ENCODE peak calls at places on chromosome 14, in six cellular contexts. D, R, G, Z, Q and F are unnamed samples.

GRCh38 chr14:103749860-103750259 is 34.2 kb downstream of the ZFYVE21 start:
- DNase-seq in D (no peak), R (no peak), G (no peak), Z (no peak), Q (no peak), F (no peak)

GRCh38 chr14:56131004-56131864 is 13.0 kb downstream of the PELI2 start:
- DNase-seq in D (no peak), R (no peak), G (no peak), Z (no peak), Q (no peak), F (no peak)

GRCh38 chr14:96502621-96503251 is 554 bp downstream of the PAPOLA start:
- DNase-seq in D (peak; percentile 66), R (no peak), G (no peak), Z (peak; percentile 49), Q (peak; percentile 43), F (no peak)

GRCh38 chr14:105328678-105329390 is 14.3 kb downstream of the PACS2 start:
- DNase-seq in D (no peak), R (no peak), G (no peak), Z (no peak), Q (no peak), F (no peak)

GRCh38 chr14:102729825-102730224 is 47.4 kb upstream of the TRAF3 start:
- DNase-seq in D (no peak), R (no peak), G (no peak), Z (no peak), Q (no peak), F (no peak)

GRCh38 chr14:92362781-92363235 is 39.8 kb downstream of the SLC24A4 start:
- DNase-seq in D (peak; percentile 46), R (no peak), G (no peak), Z (peak; percentile 44), Q (no peak), F (no peak)

GRCh38 chr14:64708148-64709004 is 4.2 kb downstream of the PLEKHG3 start:
- DNase-seq in D (no peak), R (no peak), G (no peak), Z (peak; percentile 29), Q (no peak), F (no peak)

GRCh38 chr14:88895116-88895515 is 70.7 kb downstream of the TTC8 start:
- DNase-seq in D (no peak), R (no peak), G (no peak), Z (peak; percentile 27), Q (peak; percentile 63), F (peak; percentile 43)

GRCh38 chr14:89481167-89481566 is 64.1 kb upstream of the FOXN3 start:
- DNase-seq in D (peak; percentile 70), R (no peak), G (no peak), Z (no peak), Q (no peak), F (no peak)

GRCh38 chr14:106094654-106095189 is 568.3 kb downstream of the TMEM121 start:
- DNase-seq in D (no peak), R (no peak), G (peak; percentile 26), Z (no peak), Q (no peak), F (no peak)

GRCh38 chr14:21201732-21202462 is 46.0 kb upstream of the OR5AU1 start:
- DNase-seq in D (no peak), R (no peak), G (no peak), Z (no peak), Q (no peak), F (no peak)

GRCh38 chr14:84273181-84273580 is 1256.8 kb upstream of the FLRT2 start:
- DNase-seq in D (no peak), R (no peak), G (no peak), Z (peak; percentile 52), Q (no peak), F (no peak)

GRCh38 chr14:30573203-30573814 is 14.4 kb downstream of the G2E3 start:
- DNase-seq in D (no peak), R (no peak), G (no peak), Z (peak; percentile 73), Q (peak; percentile 46), F (no peak)

GRCh38 chr14:69054030-69054429 is 74.9 kb upstream of the ACTN1 start:
- DNase-seq in D (no peak), R (no peak), G (no peak), Z (no peak), Q (no peak), F (no peak)

GRCh38 chr14:65101631-65102440 is 481 bp downstream of the MAX start:
- DNase-seq in D (no peak), R (no peak), G (peak; percentile 26), Z (no peak), Q (no peak), F (no peak)

GRCh38 chr14:101527987-101528386 is 33.3 kb upstream of the DIO3 start:
- DNase-seq in D (no peak), R (no peak), G (no peak), Z (no peak), Q (no peak), F (no peak)

GRCh38 chr14:44149597-44149996 is 357.5 kb downstream of the FSCB start:
- DNase-seq in D (no peak), R (no peak), G (no peak), Z (peak; percentile 60), Q (peak; percentile 13), F (no peak)

GRCh38 chr14:61510736-61511557 is 184.4 kb upstream of the HIF1A start:
- DNase-seq in D (peak; percentile 18), R (no peak), G (no peak), Z (no peak), Q (no peak), F (no peak)

GRCh38 chr14:102603293-102603907 is 11.0 kb downstream of the RCOR1 start:
- DNase-seq in D (no peak), R (no peak), G (no peak), Z (no peak), Q (no peak), F (no peak)

GRCh38 chr14:33747749-33748148 is 203.1 kb downstream of the EGLN3 start:
- DNase-seq in D (no peak), R (no peak), G (no peak), Z (no peak), Q (no peak), F (no peak)

GRCh38 chr14:91996951-91997371 is 42.9 kb downstream of the TRIP11 start:
- DNase-seq in D (no peak), R (peak; percentile 15), G (no peak), Z (peak; percentile 72), Q (peak; percentile 88), F (peak; percentile 26)

GRCh38 chr14:96363751-96364336 is 518 bp downstream of the GSKIP start:
- DNase-seq in D (peak; percentile 15), R (no peak), G (peak; percentile 6), Z (peak; percentile 69), Q (peak; percentile 55), F (no peak)

GRCh38 chr14:78448483-78449094 is 278.4 kb downstream of the NRXN3 start:
- DNase-seq in D (peak; percentile 15), R (peak; percentile 22), G (no peak), Z (peak; percentile 15), Q (peak; percentile 1), F (no peak)

GRCh38 chr14:95808371-95808770 is 68.3 kb upstream of the TUNAR start:
- DNase-seq in D (no peak), R (no peak), G (no peak), Z (no peak), Q (no peak), F (no peak)

GRCh38 chr14:76495983-76496382 is 120.0 kb downstream of the ESRRB start:
- DNase-seq in D (no peak), R (no peak), G (no peak), Z (no peak), Q (no peak), F (no peak)

GRCh38 chr14:80587096-80587724 is 354.3 kb downstream of the CEP128 start:
- DNase-seq in D (no peak), R (peak; percentile 17), G (no peak), Z (peak; percentile 71), Q (peak; percentile 69), F (no peak)

GRCh38 chr14:93109572-93110481 is 5.9 kb downstream of the ITPK1 start:
- DNase-seq in D (no peak), R (no peak), G (no peak), Z (no peak), Q (no peak), F (no peak)

GRCh38 chr14:69614592-69614991 is 3.2 kb downstream of the SUSD6 start:
- DNase-seq in D (no peak), R (no peak), G (no peak), Z (no peak), Q (no peak), F (no peak)

GRCh38 chr14:103130965-103131364 is 7.7 kb downstream of the TNFAIP2 start:
- DNase-seq in D (no peak), R (no peak), G (no peak), Z (peak; percentile 92), Q (peak; percentile 69), F (peak; percentile 44)

GRCh38 chr14:23644919-23645336 is 8.8 kb downstream of the DHRS2 start:
- DNase-seq in D (no peak), R (no peak), G (no peak), Z (no peak), Q (no peak), F (no peak)

GRCh38 chr14:26163761-26164160 is 434.1 kb downstream of the NOVA1 start:
- DNase-seq in D (no peak), R (no peak), G (no peak), Z (peak; percentile 66), Q (peak; percentile 60), F (no peak)
- TF ChIP-seq CTCF in D (no peak), R (peak; percentile 28), G (no peak), Z (peak; percentile 66), Q (peak; percentile 62), F (no peak)

GRCh38 chr14:73136085-73136386 is 271 bp upstream of the PSEN1 start:
- DNase-seq in D (no peak), R (no peak), G (no peak), Z (no peak), Q (no peak), F (no peak)
- H3K4me3 ChIP-seq in D (peak overlapping the region; percentile 97), R (peak overlapping the region; percentile 81), G (peak overlapping the region; percentile 84), Z (peak overlapping the region; percentile 73), Q (peak overlapping the region; percentile 81), F (peak overlapping the region; percentile 90)

DNA sequence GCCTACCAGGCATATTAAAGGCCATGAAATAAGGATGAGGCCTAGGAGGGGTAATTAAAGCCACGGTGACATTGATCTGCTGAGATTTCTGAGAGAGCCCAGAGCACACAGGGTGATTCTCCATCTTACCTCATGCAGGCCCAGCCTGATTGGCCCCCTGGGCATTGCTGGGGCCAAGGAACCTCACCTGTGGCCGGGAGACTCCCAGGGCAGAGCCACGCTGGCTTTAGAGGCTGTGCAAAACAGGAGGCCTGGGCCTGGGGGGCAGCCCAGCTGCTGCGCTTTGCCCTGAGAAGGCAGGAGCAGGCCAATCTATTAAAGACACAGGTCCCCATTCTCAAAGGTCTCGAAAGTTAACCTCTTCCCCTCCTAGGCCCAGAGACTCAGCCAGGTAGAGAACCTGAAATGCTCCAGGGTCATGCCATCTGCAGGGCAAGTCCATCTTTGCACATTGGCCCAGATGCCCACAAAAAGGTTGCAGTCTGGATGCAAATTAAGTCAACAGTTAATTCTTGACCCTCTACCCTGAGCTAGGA is 1099.7 kb downstream of the BCL11B start:
- DNase-seq in D (no peak), R (no peak), G (no peak), Z (no peak), Q (no peak), F (no peak)
- H3K9me3 ChIP-seq in D (no peaks in the 10 kb centered on the region), R (no peaks in the 10 kb centered on the region), G (no peaks in the 10 kb centered on the region), Z (no peaks in the 10 kb centered on the region), Q (no peaks in the 10 kb centered on the region), F (peaks cover 45% of the 10 kb centered on the region)

DNA sequence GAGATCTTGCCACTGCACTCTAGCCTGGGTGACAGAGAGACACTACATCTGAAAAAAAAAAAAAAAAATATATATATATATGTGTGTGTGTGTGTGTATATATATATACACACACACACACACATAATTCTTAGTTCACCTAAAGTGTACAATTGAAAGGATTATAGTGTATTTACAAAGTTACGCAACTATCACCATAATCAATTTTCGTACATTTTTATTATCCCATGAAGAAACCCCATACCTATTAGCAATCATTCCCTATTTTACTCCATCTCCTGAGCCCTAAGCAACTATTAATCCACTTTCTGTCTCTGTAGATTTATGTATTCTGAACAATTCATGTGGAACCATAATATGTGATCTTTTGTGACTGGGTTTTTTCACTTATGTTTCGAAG is 4.4 kb downstream of the SRP54 start:
- DNase-seq in D (no peak), R (no peak), G (no peak), Z (no peak), Q (no peak), F (no peak)
- TF ChIP-seq CTCF in D (no peak), R (no peak), G (no peak), Z (no peak), Q (no peak), F (no peak)